ENCODE peak calls at places on chromosome 22, in five cellular contexts. B is stomach, R is spleen, P is adipocyte, V is hepatocyte. S is an unnamed sample. For H3K27me3 and H3K4me1, the result is how much of the 10 kb centered on the place peaks cover.

GRCh38 chr22:29695129-29695926 is 24.5 kb upstream of the CABP7 start:
- DNase-seq in V (no peak), B (no peak), P (no peak), R (no peak), S (no peak)

GRCh38 chr22:26444777-26445176 is 15.7 kb downstream of the ASPHD2 start:
- DNase-seq in P (no peak), B (no peak), R (no peak), V (peak), S (no peak)

GRCh38 chr22:22110548-22111266 is 128.1 kb upstream of the TOP3B start:
- DNase-seq in B (no peak), P (peak), R (peak), V (peak), S (peak)

GRCh38 chr22:35743466-35743865 is 25.8 kb downstream of the APOL5 start:
- DNase-seq in V (no peak), B (no peak), R (no peak), P (peak), S (no peak)

GRCh38 chr22:31451709-31452571 is 37.7 kb downstream of the EIF4ENIF1 start:
- DNase-seq in V (peak), R (no peak), B (no peak), P (peak), S (no peak)

GRCh38 chr22:43921361-43921760 is 2.2 kb upstream of the PNPLA3 start:
- DNase-seq in P (peak), R (no peak), V (no peak), B (no peak), S (no peak)

GRCh38 chr22:48786679-48786996 is 1041.0 kb downstream of the BRD1 start:
- DNase-seq in V (no peak), P (no peak), B (no peak), R (no peak), S (no peak)

GRCh38 chr22:49915610-49916009 is 2.6 kb downstream of the ALG12 start:
- DNase-seq in B (no peak), P (no peak), R (no peak), V (no peak), S (no peak)

GRCh38 chr22:17087176-17088131 is 2.7 kb downstream of the IL17RA start:
- DNase-seq in P (peak), V (no peak), R (no peak), B (no peak), S (no peak)

GRCh38 chr22:50729391-50730012 is 8.5 kb upstream of the ACR start:
- DNase-seq in R (peak), P (no peak), V (no peak), B (no peak), S (no peak)

GRCh38 chr22:35629406-35630234 is 12.5 kb upstream of the MB start:
- DNase-seq in R (no peak), B (peak), V (peak), P (peak), S (peak)

GRCh38 chr22:20407829-20408228 is 13.9 kb downstream of the ZNF74 start:
- DNase-seq in B (no peak), V (no peak), R (no peak), P (no peak), S (no peak)

GRCh38 chr22:48299801-48300200 is 1527.9 kb downstream of the BRD1 start:
- DNase-seq in R (no peak), P (no peak), V (no peak), B (no peak), S (peak)

GRCh38 chr22:17855891-17856290 is 81.6 kb upstream of the BID start:
- DNase-seq in P (no peak), V (no peak), B (no peak), R (no peak), S (peak)

GRCh38 chr22:44202261-44202789 is 21.6 kb downstream of the PARVG start:
- DNase-seq in V (peak), B (no peak), R (no peak), P (peak), S (no peak)

GRCh38 chr22:33335611-33336279 is 277.6 kb upstream of the SYN3 start:
- DNase-seq in P (no peak), B (no peak), R (no peak), V (peak), S (no peak)

GRCh38 chr22:48397531-48398180 is 1430.0 kb downstream of the BRD1 start:
- DNase-seq in V (no peak), P (no peak), B (no peak), R (no peak), S (no peak)

GRCh38 chr22:31085493-31085824 is 4.3 kb downstream of the SMTN start:
- DNase-seq in R (no peak), P (no peak), V (peak), B (no peak), S (peak)

GRCh38 chr22:26679003-26679629 is 21.7 kb downstream of the MIAT start:
- DNase-seq in B (peak), V (peak), R (peak), P (peak), S (peak)

GRCh38 chr22:18056802-18057474 is 20.9 kb upstream of the PEX26 start:
- DNase-seq in P (no peak), R (peak), B (no peak), V (no peak), S (no peak)

GRCh38 chr22:47195156-47195675 is 432.8 kb downstream of the TBC1D22A start:
- DNase-seq in P (no peak), B (peak), R (peak), V (no peak), S (peak)

GRCh38 chr22:33028191-33028700 is 29.9 kb downstream of the SYN3 start:
- DNase-seq in P (no peak), R (no peak), B (no peak), V (no peak), S (no peak)

GRCh38 chr22:28983788-28984441 is 77.7 kb downstream of the C22orf31 start:
- DNase-seq in V (no peak), P (no peak), B (no peak), R (no peak), S (no peak)

GRCh38 chr22:47270463-47271135 is 508.1 kb downstream of the TBC1D22A start:
- DNase-seq in P (no peak), R (no peak), V (no peak), B (no peak), S (peak)

GRCh38 chr22:22060200-22061084 is 77.9 kb upstream of the TOP3B start:
- DNase-seq in P (peak), V (peak), B (no peak), R (peak), S (peak)

GRCh38 chr22:49303781-49304461 is 523.8 kb downstream of the BRD1 start:
- DNase-seq in V (no peak), B (peak), R (peak), P (no peak), S (peak)

GRCh38 chr22:44207173-44207980 is 26.7 kb downstream of the PARVG start:
- DNase-seq in V (no peak), P (no peak), R (no peak), B (no peak), S (no peak)

GRCh38 chr22:37765498-37765897 is 42.2 kb upstream of the GCAT start:
- DNase-seq in V (no peak), B (no peak), R (no peak), P (no peak), S (no peak)

DNA sequence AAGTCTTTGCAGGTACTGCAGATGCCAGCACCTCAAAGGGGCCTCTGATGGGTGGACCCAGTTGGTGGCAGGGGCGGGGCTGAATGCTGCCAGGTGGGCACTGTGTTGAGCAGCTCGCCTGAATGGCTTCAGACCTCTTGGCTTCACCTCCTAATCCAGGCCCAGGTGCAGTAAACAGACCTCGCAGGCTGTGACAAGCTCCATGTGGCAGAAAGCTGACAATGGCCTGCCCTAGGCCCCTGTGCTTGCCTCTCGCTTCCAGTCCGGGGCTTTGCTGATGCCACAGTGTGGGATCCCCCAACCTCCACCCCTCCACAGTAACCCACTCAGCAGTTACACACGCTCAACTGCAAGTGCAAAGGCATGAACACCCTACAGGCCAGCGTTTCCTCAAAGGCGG is 9.4 kb downstream of the IGLL1 start:
- DNase-seq in B (no peak), R (peak), V (no peak), P (no peak), S (no peak)
- H3K27me3 ChIP-seq in B (under half), R (under half), V (under half), P (under half), S (under half)

DNA sequence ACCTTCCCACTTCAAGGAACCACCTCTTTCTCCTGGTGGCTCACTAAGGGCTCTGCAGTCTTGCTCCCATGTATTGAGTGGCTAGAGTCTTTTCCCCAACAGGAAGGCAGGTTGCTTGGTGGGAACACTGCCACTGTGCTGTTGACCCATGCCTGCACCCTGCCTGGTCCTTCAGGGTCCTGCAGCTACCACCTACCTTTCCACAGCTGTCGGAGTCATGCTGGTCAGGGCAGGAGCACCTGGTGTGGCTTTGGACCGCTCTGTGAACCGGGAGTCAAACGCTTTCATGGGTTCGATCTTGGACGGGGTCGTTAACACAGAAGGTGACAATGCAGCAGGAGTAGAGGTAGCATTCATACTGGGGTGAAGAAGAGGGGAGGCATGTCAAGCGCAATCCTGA is 56.1 kb downstream of the HIRA start:
- DNase-seq in B (no peak), R (no peak), P (no peak), V (no peak), S (no peak)
- H3K4me1 ChIP-seq in B (under half), R (under half), P (under half), V (under half), S (under half)

DNA sequence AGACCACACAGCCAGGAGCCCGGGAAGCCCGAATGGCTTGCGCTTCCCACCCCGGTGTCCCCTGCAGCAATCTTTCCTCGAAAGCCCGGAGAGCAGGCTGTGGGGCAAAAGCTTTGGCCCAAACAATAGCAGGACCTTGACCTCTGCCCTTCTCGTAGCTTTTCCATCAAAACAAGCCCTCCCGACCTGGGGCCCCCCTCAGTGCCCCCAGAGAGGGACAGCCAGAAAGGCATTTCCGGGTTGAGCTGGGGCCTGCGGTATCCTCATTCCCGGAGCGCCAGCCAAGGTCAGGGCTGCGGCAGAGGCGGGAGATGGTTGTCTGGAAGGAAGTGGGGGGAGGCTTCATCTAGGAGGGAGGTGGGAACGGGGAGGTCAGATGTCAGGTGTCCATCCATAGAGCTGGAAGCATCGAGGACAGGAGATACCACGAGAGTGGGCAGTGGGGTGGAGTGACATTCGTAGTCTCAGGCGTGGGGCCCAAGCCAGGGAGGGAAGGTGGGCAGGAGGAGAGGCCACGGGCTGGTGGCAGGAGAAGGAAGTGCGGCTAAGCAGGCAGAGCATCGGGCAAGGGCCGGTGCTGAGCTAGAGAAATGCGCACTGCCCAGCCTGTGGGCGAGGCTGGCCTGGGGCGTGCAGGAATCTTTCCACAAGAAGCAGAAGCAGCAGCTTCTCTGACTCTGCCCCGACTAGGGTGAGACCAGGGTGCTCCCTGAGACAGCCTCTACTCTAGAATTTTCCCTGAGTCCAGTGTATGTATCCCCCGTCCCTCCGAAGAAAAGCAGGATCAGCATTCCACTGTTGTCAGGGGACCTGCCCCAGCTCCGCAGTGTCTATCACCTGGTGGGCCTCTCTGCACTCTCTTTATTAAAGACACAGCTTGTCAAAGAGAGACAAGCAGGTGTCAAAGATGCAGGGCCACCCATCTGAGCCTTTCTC is 14.3 kb downstream of the PDGFB start:
- DNase-seq in P (no peak), B (no peak), V (no peak), R (no peak), S (no peak)
- H3K4me3 ChIP-seq in P (no peak), B (no peak), V (no peak), R (no peak), S (no peak)

DNA sequence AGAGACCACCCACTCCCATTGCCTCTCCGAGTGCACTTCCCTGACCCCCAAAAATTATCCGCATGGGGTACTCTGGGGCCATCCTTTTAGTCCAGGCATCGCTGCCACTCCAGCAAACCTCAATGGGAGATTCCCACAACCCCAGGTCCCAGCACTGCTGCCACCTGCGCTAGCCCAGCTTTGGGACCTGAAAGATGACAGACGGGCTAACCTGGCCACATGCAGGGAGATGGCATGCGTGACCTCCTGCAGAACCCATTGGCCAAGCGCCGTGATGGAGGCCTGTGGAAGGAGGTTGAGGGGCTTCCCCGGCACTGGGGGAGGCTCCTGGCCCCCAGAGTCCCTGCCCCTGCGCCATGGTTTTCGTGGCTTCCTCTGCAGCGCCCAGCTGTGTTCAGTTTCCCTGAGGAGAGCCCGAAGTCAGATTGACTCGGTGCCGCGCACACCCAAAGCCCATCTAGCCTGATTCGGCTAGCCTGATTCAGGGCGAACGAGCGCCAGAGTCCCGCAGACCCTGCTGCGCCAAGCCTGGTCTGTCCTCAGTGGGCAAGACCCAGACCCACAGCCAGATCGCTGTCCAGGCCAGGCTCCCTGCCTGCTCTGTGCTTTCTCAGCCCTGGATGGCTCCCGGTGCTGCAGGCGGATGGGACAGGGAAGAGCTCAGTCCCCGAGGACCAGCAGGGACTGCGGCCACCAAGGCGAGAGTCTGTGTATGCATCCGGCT is 751 bp upstream of the WNT7B start:
- DNase-seq in B (no peak), V (no peak), R (no peak), P (peak), S (no peak)
- H3K27me3 ChIP-seq in B (under half), V (under half), R (half or more), P (under half), S (under half)

DNA sequence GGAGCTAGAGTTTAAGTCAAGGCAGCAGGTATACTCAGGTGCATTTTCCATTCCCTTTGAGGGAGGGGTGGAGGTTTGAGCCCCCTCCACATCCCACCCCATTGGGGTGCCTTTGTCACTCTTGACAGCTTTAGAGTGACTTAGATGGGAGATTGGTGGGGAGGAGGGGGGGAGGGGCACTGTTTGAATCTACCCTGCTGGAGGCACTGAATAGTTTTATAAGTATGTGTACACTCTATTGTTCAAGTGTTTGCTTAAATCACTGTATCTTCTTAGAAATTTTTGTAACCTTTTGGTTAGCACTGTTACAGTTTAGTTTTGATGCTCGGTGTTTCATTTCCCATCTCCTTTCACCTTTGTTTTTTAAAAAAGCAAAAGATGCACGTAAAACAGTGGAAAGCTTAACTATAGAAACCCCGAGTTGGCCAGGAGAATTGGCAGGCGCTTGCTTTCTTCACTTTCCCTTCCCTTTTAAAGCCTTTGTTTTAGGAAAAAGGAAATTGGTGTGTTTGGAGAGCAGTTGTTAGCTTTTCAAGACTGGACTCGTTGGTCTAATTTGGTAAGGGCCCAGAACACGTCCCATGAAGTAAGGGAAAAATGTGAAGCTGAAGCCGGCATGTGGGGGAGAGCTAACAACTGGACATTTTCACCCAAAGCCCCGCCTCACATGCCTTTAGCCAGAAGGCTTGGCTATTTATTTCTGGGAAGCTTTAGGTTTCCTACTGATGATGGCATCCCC is 42.8 kb downstream of the TNRC6B start:
- DNase-seq in B (no peak), R (no peak), V (no peak), P (no peak), S (peak)
- H3K4me1 ChIP-seq in B (half or more), R (under half), V (under half), P (under half), S (under half)

S was measured in testis.